ENCODE peak calls at places on chromosomes 4 and X, in nine cellular contexts. T is lower lobe of right lung; E is ecto neural progenitor cell; D is NAMALWA; G is stimulated activated naive CD8-positive, alpha-beta T cell treated with anti-CD3 and anti-CD28 coated beads, Interleukin-15, Interleukin-2, amounts not matched to agents 100 U/mL and 50 U/mL, for 24 hours; P is RWPE2; N is NCI-H510A treated with DMSO at 0.1 percent for 48 hours; B is tibial nerve; C is NCI-H1092 treated with DMSO at 0.1 percent for 48 hours. H is an unnamed sample.

GRCh38 chr4:138555584-138555983 is 313.4 kb upstream of the SLC7A11 start:
- DNase-seq in C (no peak), P (no peak), D (peak; percentile 46), E (peak; percentile 46), N (no peak), B (no peak), G (no peak), T (no peak), H (no peak)

GRCh38 chr4:107870236-107870635 is 45.5 kb downstream of the SGMS2 start:
- DNase-seq in G (no peak), P (no peak), E (no peak), B (no peak), N (no peak), C (peak; percentile 16), D (no peak), T (no peak), H (no peak)

GRCh38 chrX:149510386-149510785 is 5.3 kb upstream of the IDS start:
- DNase-seq in E (no peak), N (no peak), D (peak; percentile 37), T (no peak), B (no peak), C (no peak), G (no peak), P (no peak), H (no peak)

GRCh38 chr4:101157415-101158135 is 189.8 kb downstream of the PPP3CA start:
- DNase-seq in N (no peak), D (no peak), P (no peak), B (no peak), C (no peak), T (no peak), G (no peak), E (no peak), H (no peak)

GRCh38 chr4:26763649-26764048 is 97.0 kb upstream of the STIM2 start:
- DNase-seq in N (no peak), D (no peak), T (no peak), E (no peak), G (no peak), C (no peak), B (no peak), P (no peak), H (no peak)

GRCh38 chr4:39126256-39127095 is 55.9 kb upstream of the WDR19 start:
- DNase-seq in T (no peak), G (no peak), N (no peak), B (no peak), P (no peak), E (no peak), D (no peak), C (no peak), H (no peak)

GRCh38 chr4:38985363-38986065 is 46.7 kb downstream of the TMEM156 start:
- DNase-seq in E (no peak), C (no peak), D (no peak), N (no peak), G (no peak), P (no peak), B (no peak), T (no peak), H (no peak)

GRCh38 chrX:44459501-44459900 is 83.2 kb downstream of the FUNDC1 start:
- DNase-seq in P (no peak), D (no peak), G (no peak), B (no peak), N (no peak), C (no peak), T (no peak), E (no peak), H (no peak)

GRCh38 chr4:128410037-128410436 is 122.4 kb upstream of the PGRMC2 start:
- DNase-seq in P (no peak), E (no peak), C (no peak), N (no peak), G (no peak), B (no peak), D (no peak), T (no peak), H (no peak)

GRCh38 chr4:19614171-19614570 is 637.5 kb upstream of the SLIT2 start:
- DNase-seq in C (no peak), P (no peak), T (no peak), N (no peak), G (no peak), D (no peak), B (no peak), E (no peak), H (no peak)

GRCh38 chr4:88054909-88055308 is 47.5 kb downstream of the PKD2 start:
- DNase-seq in B (no peak), G (no peak), P (no peak), D (peak; percentile 48), C (peak; percentile 1), T (no peak), N (peak; percentile 31), E (no peak), H (peak; percentile 6)

GRCh38 chr4:4831825-4832224 is 27.6 kb upstream of the MSX1 start:
- DNase-seq in G (no peak), N (no peak), E (no peak), P (no peak), B (no peak), T (no peak), D (no peak), C (no peak), H (no peak)

GRCh38 chrX:103688949-103689348 is 2.5 kb upstream of the MORF4L2 start:
- DNase-seq in T (no peak), E (no peak), B (no peak), P (no peak), D (peak; percentile 53), G (no peak), N (peak; percentile 13), C (peak; percentile 39), H (no peak)

GRCh38 chr4:80265571-80266266 is 745 bp upstream of the FGF5 start:
- DNase-seq in C (peak; percentile 17), D (no peak), E (no peak), G (no peak), B (no peak), T (no peak), N (no peak), P (no peak), H (peak; percentile 50)

GRCh38 chrX:41695464-41695863 is 6.7 kb downstream of the GPR34 start:
- DNase-seq in D (no peak), G (no peak), E (no peak), N (no peak), B (no peak), T (no peak), P (no peak), C (no peak), H (no peak)

GRCh38 chrX:86137071-86137470 is 11.2 kb upstream of the DACH2 start:
- DNase-seq in N (no peak), T (no peak), B (no peak), D (no peak), E (no peak), C (no peak), G (no peak), P (no peak), H (no peak)

GRCh38 chr4:141645611-141646340 is 9.4 kb downstream of the IL15 start:
- DNase-seq in N (no peak), E (no peak), B (no peak), T (no peak), P (no peak), G (no peak), D (no peak), C (no peak), H (no peak)

GRCh38 chr4:153798436-153798835 is 9.6 kb upstream of the SFRP2 start:
- DNase-seq in E (no peak), C (no peak), B (no peak), N (no peak), G (no peak), T (no peak), D (no peak), P (no peak), H (no peak)

GRCh38 chrX:19956923-19957322 is 33.9 kb downstream of the BCLAF3 start:
- DNase-seq in B (no peak), N (no peak), G (no peak), D (no peak), T (no peak), C (no peak), E (no peak), P (no peak), H (no peak)

GRCh38 chr4:62377700-62378099 is 1177.6 kb downstream of the ADGRL3 start:
- DNase-seq in D (no peak), T (no peak), B (no peak), E (no peak), C (no peak), P (no peak), G (no peak), N (no peak), H (no peak)

GRCh38 chrX:86806786-86807185 is 658.5 kb downstream of the DACH2 start:
- DNase-seq in T (no peak), N (no peak), D (peak; percentile 37), P (no peak), C (no peak), B (no peak), E (no peak), G (no peak), H (peak; percentile 8)

GRCh38 chr4:107780665-107781064 is 44.1 kb upstream of the SGMS2 start:
- DNase-seq in E (no peak), C (no peak), G (no peak), B (no peak), D (peak; percentile 52), T (no peak), N (no peak), P (no peak), H (peak; percentile 13)

GRCh38 chr4:39963656-39964055 is 14.1 kb downstream of the PDS5A start:
- DNase-seq in B (no peak), G (no peak), T (no peak), N (no peak), D (no peak), C (no peak), P (no peak), E (no peak), H (no peak)

GRCh38 chrX:40474205-40474626 is 106.6 kb upstream of the ATP6AP2 start:
- DNase-seq in T (peak; percentile 54), E (peak; percentile 89), N (peak; percentile 50), C (no peak), G (no peak), P (no peak), D (no peak), B (no peak), H (peak; percentile 46)

GRCh38 chrX:47854474-47854873 is 17.8 kb downstream of the ZNF81 start:
- DNase-seq in T (peak; percentile 29), N (no peak), G (peak; percentile 10), E (no peak), B (no peak), D (peak; percentile 5), P (no peak), C (peak; percentile 14), H (peak; percentile 12)

GRCh38 chrX:74925210-74926088 is at the start of gene NEXMIF:
- DNase-seq in D (no peak), E (no peak), C (peak; percentile 81), T (peak; percentile 46), P (no peak), N (peak; percentile 72), G (no peak), B (no peak), H (peak; percentile 61)

GRCh38 chr4:140924761-140925392 is 168.7 kb upstream of the TBC1D9 start:
- DNase-seq in E (no peak), D (no peak), B (no peak), C (no peak), N (no peak), G (no peak), P (no peak), T (no peak), H (no peak)

GRCh38 chr4:149830823-149831222 is 15.2 kb upstream of the IQCM start:
- DNase-seq in D (no peak), G (no peak), B (no peak), N (no peak), C (no peak), P (no peak), T (no peak), E (no peak), H (no peak)

GRCh38 chr4:151667025-151667424 is 93.8 kb downstream of the GATB start:
- DNase-seq in C (no peak), E (no peak), D (no peak), T (no peak), P (no peak), N (no peak), B (no peak), G (no peak), H (no peak)

GRCh38 chrX:108601276-108601675 is 135.1 kb downstream of the IRS4 start:
- DNase-seq in C (no peak), E (no peak), B (no peak), N (no peak), P (no peak), D (no peak), T (no peak), G (no peak), H (no peak)

GRCh38 chr4:72500214-72500613 is 68.8 kb downstream of the ADAMTS3 start:
- DNase-seq in N (no peak), E (no peak), C (no peak), T (no peak), P (no peak), G (no peak), D (no peak), B (no peak), H (no peak)

H was measured in nephron progenitor cell.